ENCODE peak calls at places on chromosomes 2 and 18, in seven cellular contexts. D is CD4-positive, CD25-positive, alpha-beta regulatory T cell; A is GM23248; Y is upper lobe of right lung; G is upper lobe of left lung; V is fibroblast of lung; C is PC-9. E is an unnamed sample.

GRCh38 chr2:58925676-58926081 is 684.6 kb upstream of the FANCL start:
- DNase-seq in G (no peak), V (peak; percentile 25), C (no peak), A (peak; percentile 90), Y (no peak), D (no peak), E (no peak)

GRCh38 chr2:149858916-149859634 is 271.5 kb upstream of the MMADHC start:
- DNase-seq in V (peak; percentile 84), C (no peak), A (peak; percentile 78), G (no peak), Y (no peak), D (no peak), E (no peak)

GRCh38 chr2:49490710-49491109 is 336.4 kb upstream of the FSHR start:
- DNase-seq in A (peak; percentile 16), C (no peak), D (no peak), G (peak; percentile 24), V (no peak), Y (no peak), E (peak; percentile 36)

GRCh38 chr2:69798909-69799526 is 30.4 kb upstream of the GMCL1 start:
- DNase-seq in C (peak; percentile 75), G (no peak), Y (no peak), D (no peak), A (peak; percentile 80), V (peak; percentile 53), E (no peak)

GRCh38 chr2:225091336-225091735 is 49.1 kb upstream of the DOCK10 start:
- DNase-seq in C (peak; percentile 68), D (no peak), V (peak; percentile 70), A (peak; percentile 97), Y (no peak), G (no peak), E (no peak)

GRCh38 chr2:85506768-85507181 is 32.2 kb upstream of the MAT2A start:
- DNase-seq in D (no peak), C (no peak), Y (no peak), A (peak; percentile 53), G (no peak), V (peak; percentile 80), E (no peak)

GRCh38 chr2:49240608-49241007 is 86.3 kb upstream of the FSHR start:
- DNase-seq in V (peak; percentile 47), G (no peak), D (no peak), Y (no peak), A (no peak), C (no peak), E (no peak)

GRCh38 chr18:39489426-39489825 is 1923.8 kb upstream of the CELF4 start:
- DNase-seq in Y (no peak), A (peak; percentile 2), G (no peak), D (no peak), V (peak; percentile 14), C (no peak), E (no peak)

GRCh38 chr2:72911256-72911655 is 6.1 kb upstream of the EMX1 start:
- DNase-seq in Y (no peak), C (peak; percentile 57), A (peak; percentile 70), D (no peak), G (no peak), V (no peak), E (no peak)

GRCh38 chr2:143219266-143219665 is 90.0 kb downstream of the ARHGAP15 start:
- DNase-seq in C (no peak), Y (no peak), D (no peak), G (no peak), A (no peak), V (no peak), E (no peak)

GRCh38 chr18:31648966-31649429 is 35.4 kb downstream of the B4GALT6 start:
- DNase-seq in C (peak; percentile 90), D (no peak), Y (no peak), G (no peak), A (peak; percentile 78), V (peak; percentile 23), E (no peak)

GRCh38 chr2:74708296-74708695 is 54.2 kb downstream of the SEMA4F start:
- DNase-seq in Y (no peak), C (no peak), V (no peak), G (peak; percentile 74), A (no peak), D (no peak), E (no peak)

GRCh38 chr18:10116574-10116973 is 202.8 kb downstream of the VAPA start:
- DNase-seq in Y (no peak), D (no peak), A (no peak), V (peak; percentile 14), G (no peak), C (peak; percentile 76), E (no peak)

GRCh38 chr2:217978536-217979150 is 24.2 kb downstream of the TNS1 start:
- DNase-seq in C (no peak), V (peak; percentile 31), A (no peak), D (no peak), Y (peak; percentile 72), G (no peak), E (no peak)
- H3K4me1 ChIP-seq in C (no peaks in the 10 kb centered on the region), V (peaks cover 13% of the 10 kb centered on the region), A (peaks cover 24% of the 10 kb centered on the region), D (no peaks in the 10 kb centered on the region), Y (peaks cover 36% of the 10 kb centered on the region), G (peaks cover 47% of the 10 kb centered on the region), E (peaks cover 56% of the 10 kb centered on the region)

GRCh38 chr2:28282861-28283646 is 109.6 kb upstream of the FOSL2 start:
- DNase-seq in C (no peak), G (no peak), A (no peak), Y (no peak), V (no peak), D (no peak), E (no peak)
- H3K27ac ChIP-seq in C (no peak overlapping the region), G (no peak overlapping the region), A (no peak overlapping the region), Y (no peak overlapping the region), V (no peak overlapping the region), D (no peak overlapping the region), E (no peak overlapping the region)

DNA sequence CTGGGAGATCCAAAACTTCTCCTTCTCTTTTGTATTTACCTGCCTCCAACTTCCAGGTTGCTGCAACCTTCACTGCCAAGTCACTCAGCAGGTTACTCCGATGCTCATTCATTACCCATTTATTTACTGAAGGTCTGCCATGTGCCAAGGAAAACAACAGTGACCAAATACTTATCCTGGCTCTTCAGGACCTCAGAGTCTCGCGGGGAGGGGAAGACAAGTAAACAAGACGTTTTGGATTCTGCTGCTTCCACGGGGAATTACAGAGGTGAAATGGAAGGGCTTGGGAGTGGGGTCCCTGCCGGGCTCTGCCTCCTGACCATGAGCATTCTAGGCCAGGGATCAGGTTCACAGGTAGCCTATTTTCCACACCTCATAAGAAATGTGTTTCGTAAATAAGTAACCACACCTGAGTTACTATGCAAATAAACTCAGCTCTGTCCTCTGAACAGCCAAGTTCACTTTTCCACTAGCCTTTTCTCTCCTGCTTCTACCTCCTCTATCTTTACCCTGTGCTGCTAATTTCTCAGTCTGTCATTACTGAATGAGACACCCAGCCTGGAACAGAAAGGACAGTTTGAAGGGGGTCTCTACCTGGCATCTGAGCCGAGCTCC is 68.1 kb downstream of the CLHC1 start:
- DNase-seq in Y (no peak), A (peak; percentile 24), V (no peak), D (no peak), C (peak; percentile 94), G (no peak), E (no peak)
- H3K4me1 ChIP-seq in Y (peaks cover 64% of the 10 kb centered on the region), A (peaks cover 80% of the 10 kb centered on the region), V (peaks cover 18% of the 10 kb centered on the region), D (no peaks in the 10 kb centered on the region), C (peaks cover 82% of the 10 kb centered on the region), G (peaks cover 67% of the 10 kb centered on the region), E (peaks cover 93% of the 10 kb centered on the region)

GRCh38 chr18:189254-189653 is 30.9 kb downstream of the USP14 start:
- DNase-seq in G (no peak), V (no peak), D (no peak), C (no peak), Y (no peak), A (no peak), E (no peak)

GRCh38 chr18:181711-182110 is 23.4 kb downstream of the USP14 start:
- DNase-seq in A (no peak), C (no peak), V (no peak), G (no peak), Y (no peak), D (no peak), E (no peak)

GRCh38 chr18:179499-179898 is 21.1 kb downstream of the USP14 start:
- DNase-seq in G (no peak), A (no peak), Y (no peak), V (no peak), C (no peak), D (no peak), E (no peak)

DNA sequence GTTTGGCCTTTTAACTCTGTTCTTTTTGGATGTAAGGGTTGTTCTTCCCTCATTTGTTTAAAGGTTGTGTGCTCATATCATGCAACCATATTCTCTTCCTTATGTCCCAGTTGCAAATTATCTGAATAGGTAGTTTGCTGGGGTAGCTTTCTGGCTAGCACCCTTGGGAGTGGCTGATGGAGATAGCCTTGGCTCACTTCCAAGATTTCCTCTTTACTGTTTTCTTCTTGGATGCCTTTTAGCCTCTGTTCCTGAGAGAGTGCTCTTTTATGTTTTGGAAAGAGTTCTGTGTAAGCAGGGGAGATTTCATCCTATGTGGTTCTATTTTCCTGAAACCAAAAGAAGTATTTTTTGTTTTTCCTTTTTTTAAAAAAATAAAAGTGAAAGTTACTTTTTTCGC is 25.4 kb downstream of the USP14 start:
- DNase-seq in G (no peak), V (peak; percentile 43), A (peak; percentile 40), C (no peak), D (no peak), Y (no peak), E (no peak)
- H3K27ac ChIP-seq in G (no peak overlapping the region), V (no peak overlapping the region), A (no peak overlapping the region), C (no peak overlapping the region), D (no peak overlapping the region), Y (no peak overlapping the region), E (no peak overlapping the region)

GRCh38 chr2:28525481-28525880 is 29.6 kb downstream of the PLB1 start:
- DNase-seq in Y (no peak), A (no peak), C (no peak), D (no peak), G (no peak), V (no peak), E (no peak)
- H3K4me1 ChIP-seq in Y (no peaks in the 10 kb centered on the region), A (no peaks in the 10 kb centered on the region), C (no peaks in the 10 kb centered on the region), D (no peaks in the 10 kb centered on the region), G (no peaks in the 10 kb centered on the region), V (no peaks in the 10 kb centered on the region), E (no peaks in the 10 kb centered on the region)

GRCh38 chr18:54173250-54173649 is 51.2 kb downstream of the MBD2 start:
- DNase-seq in Y (no peak), D (no peak), A (no peak), C (no peak), V (no peak), G (no peak), E (no peak)
- H3K27ac ChIP-seq in Y (no peak overlapping the region), D (no peak overlapping the region), A (no peak overlapping the region), C (no peak overlapping the region), V (no peak overlapping the region), G (no peak overlapping the region), E (no peak overlapping the region)

DNA sequence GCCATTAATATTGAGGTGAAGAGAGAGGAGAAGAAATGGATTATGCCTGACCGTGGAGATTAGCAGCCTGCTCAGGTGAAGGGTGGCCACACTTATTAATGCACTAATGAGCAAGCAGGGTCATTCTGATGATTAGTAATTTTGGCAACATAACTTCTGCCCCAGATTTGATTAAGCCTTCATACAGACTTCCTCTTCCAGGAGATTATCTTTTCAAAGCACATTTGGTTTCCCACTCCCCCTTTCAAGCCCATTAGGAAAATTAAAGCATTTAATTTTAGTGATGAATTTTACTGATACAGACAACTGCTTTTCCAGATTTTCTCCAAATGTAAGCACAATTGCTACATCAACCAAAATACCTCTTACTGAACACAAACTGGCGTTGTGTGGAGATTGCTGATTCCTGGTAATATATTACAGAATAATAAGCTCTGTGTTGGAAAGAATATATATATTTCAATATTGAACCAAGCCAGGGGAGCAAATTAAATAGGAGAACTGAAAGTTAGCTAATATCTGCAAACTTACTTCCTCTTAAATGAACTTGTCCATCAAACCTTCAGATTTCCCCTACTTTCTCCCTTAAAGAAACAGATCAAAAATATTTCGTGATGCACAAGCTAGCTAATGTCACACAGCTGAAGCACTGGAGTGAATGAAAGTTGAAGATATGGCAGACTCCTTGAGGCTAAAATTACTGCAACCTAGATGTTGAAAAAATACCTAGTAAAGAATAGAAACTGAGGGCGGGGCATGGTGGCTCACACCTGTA is 140.8 kb downstream of the FAM210A start:
- DNase-seq in Y (no peak), G (no peak), C (no peak), A (no peak), V (no peak), D (no peak), E (no peak)
- H3K4me1 ChIP-seq in Y (no peaks in the 10 kb centered on the region), G (peaks cover 3% of the 10 kb centered on the region), C (no peaks in the 10 kb centered on the region), A (no peaks in the 10 kb centered on the region), V (no peaks in the 10 kb centered on the region), D (peaks cover 14% of the 10 kb centered on the region), E (peaks cover 14% of the 10 kb centered on the region)